ENCODE peak calls at places on chromosomes 16 and 17, in six cellular contexts. C is mesenchymal stem cell, J is H9, U is IMR-90, M is neuronal stem cell, A is H1. G is an unnamed sample.

GRCh38 chr17:3950584-3950983 is 13.7 kb downstream of the ATP2A3 start:
- DNase-seq in C (no peak), J (no peak), U (no peak), M (no peak), A (no peak), G (no peak)

GRCh38 chr16:17802566-17802965 is 331.8 kb upstream of the XYLT1 start:
- DNase-seq in C (no peak), J (no peak), U (peak), M (no peak), A (no peak), G (no peak)

GRCh38 chr16:12869681-12870427 is 31.5 kb upstream of the SHISA9 start:
- DNase-seq in C (no peak), J (no peak), U (no peak), M (no peak), A (no peak), G (no peak)

GRCh38 chr16:75580-76501 is 2.2 kb upstream of the MPG start:
- DNase-seq in C (peak), J (peak), U (peak), M (no peak), A (no peak), G (no peak)

GRCh38 chr16:88346680-88347505 is 35.9 kb upstream of the ZNF469 start:
- DNase-seq in C (no peak), J (no peak), U (no peak), M (no peak), A (no peak), G (no peak)

GRCh38 chr16:28168991-28169554 is 42.7 kb downstream of the XPO6 start:
- DNase-seq in C (no peak), J (no peak), U (no peak), M (no peak), A (no peak), G (no peak)

GRCh38 chr17:14427914-14428639 is 127.2 kb downstream of the HS3ST3B1 start:
- DNase-seq in C (no peak), J (no peak), U (no peak), M (no peak), A (no peak), G (no peak)

GRCh38 chr17:13704333-13704732 is 102.6 kb upstream of the HS3ST3A1 start:
- DNase-seq in C (peak), J (no peak), U (peak), M (no peak), A (no peak), G (no peak)

GRCh38 chr16:27677300-27677699 is 127.4 kb downstream of the KATNIP start:
- DNase-seq in C (peak), J (no peak), U (peak), M (no peak), A (no peak), G (no peak)

GRCh38 chr16:56277040-56277439 is 85.8 kb downstream of the GNAO1 start:
- DNase-seq in C (no peak), J (peak), U (no peak), M (no peak), A (peak), G (no peak)

GRCh38 chr16:22235839-22236745 is 30.0 kb downstream of the EEF2K start:
- DNase-seq in C (no peak), J (no peak), U (no peak), M (no peak), A (no peak), G (no peak)

GRCh38 chr16:79212114-79212791 is 388.3 kb downstream of the MAF start:
- DNase-seq in C (no peak), J (no peak), U (no peak), M (peak), A (no peak), G (no peak)

GRCh38 chr16:79213214-79213613 is 387.3 kb downstream of the MAF start:
- DNase-seq in C (no peak), J (no peak), U (no peak), M (no peak), A (no peak), G (no peak)

GRCh38 chr16:79215289-79215688 is 385.2 kb downstream of the MAF start:
- DNase-seq in C (no peak), J (no peak), U (no peak), M (no peak), A (no peak), G (no peak)

GRCh38 chr16:79218358-79218757 is 382.2 kb downstream of the MAF start:
- DNase-seq in C (no peak), J (no peak), U (no peak), M (no peak), A (no peak), G (peak)

GRCh38 chr16:79217375-79218011 is 383.0 kb downstream of the MAF start:
- DNase-seq in C (no peak), J (no peak), U (no peak), M (no peak), A (no peak), G (no peak)
- H4K91ac ChIP-seq in C (no peak), J (no peak), U (no peak), M (no peak), A (no peak), G (no peak)

DNA sequence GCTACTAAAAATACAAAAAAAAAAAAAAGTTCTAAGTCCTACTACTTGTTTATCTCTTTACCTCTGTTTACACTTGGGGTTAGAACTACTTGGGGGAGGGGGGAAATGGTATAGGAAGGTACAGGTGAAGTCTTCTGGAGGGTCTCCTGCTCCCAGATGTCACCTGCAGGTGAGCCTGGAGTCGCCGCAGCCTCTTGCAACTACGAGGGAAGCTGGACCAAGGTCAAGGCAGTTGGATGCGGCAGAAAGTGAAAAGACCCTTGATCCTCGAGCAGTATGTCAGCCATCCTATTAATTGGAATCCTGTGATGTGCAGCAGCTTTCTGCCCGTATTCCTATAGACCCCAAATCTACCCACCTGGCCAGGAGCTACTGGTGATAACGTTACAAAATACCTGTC is 33.0 kb downstream of the HAPSTR1 start:
- DNase-seq in C (no peak), J (no peak), U (no peak), M (no peak), A (peak), G (no peak)
- H3K4me2 ChIP-seq in C (no peak), J (no peak), U (no peak), M (no peak), A (peak), G (no peak)

GRCh38 chr17:63369233-63369632 is 76.9 kb downstream of the CYB561 start:
- DNase-seq in C (peak), J (no peak), U (peak), M (no peak), A (no peak), G (peak)
- H4K91ac ChIP-seq in C (no peak), J (no peak), U (no peak), M (no peak), A (no peak), G (no peak)

GRCh38 chr16:3858809-3859208 is 21.7 kb downstream of the CREBBP start:
- DNase-seq in C (no peak), J (no peak), U (no peak), M (no peak), A (no peak), G (no peak)
- H3K4me2 ChIP-seq in C (no peak), J (no peak), U (no peak), M (no peak), A (no peak), G (no peak)

GRCh38 chr16:2243031-2243528 is 6.8 kb downstream of the DNASE1L2 start:
- DNase-seq in C (no peak), J (peak), U (no peak), M (no peak), A (peak), G (no peak)

GRCh38 chr16:2244301-2244700 is 7.1 kb downstream of the ECI1 start:
- DNase-seq in C (no peak), J (peak), U (no peak), M (no peak), A (no peak), G (no peak)

GRCh38 chr16:2244926-2245795 is 6.2 kb downstream of the ECI1 start:
- DNase-seq in C (no peak), J (no peak), U (no peak), M (no peak), A (no peak), G (no peak)

GRCh38 chr16:2243781-2244180 is 7.5 kb downstream of the DNASE1L2 start:
- DNase-seq in C (no peak), J (no peak), U (no peak), M (no peak), A (no peak), G (no peak)

GRCh38 chr16:2246301-2246885 is 5.0 kb downstream of the ECI1 start:
- DNase-seq in C (no peak), J (no peak), U (no peak), M (no peak), A (no peak), G (no peak)
- H4K91ac ChIP-seq in C (no peak), J (no peak), U (no peak), M (peak), A (no peak), G (no peak)

GRCh38 chr17:68710976-68711375 is 109.8 kb upstream of the FAM20A start:
- DNase-seq in C (peak), J (no peak), U (no peak), M (no peak), A (no peak), G (no peak)

GRCh38 chr17:68707032-68707431 is 105.9 kb upstream of the FAM20A start:
- DNase-seq in C (peak), J (no peak), U (peak), M (no peak), A (no peak), G (no peak)

GRCh38 chr17:68709995-68710780 is 109.0 kb upstream of the FAM20A start:
- DNase-seq in C (peak), J (no peak), U (peak), M (no peak), A (no peak), G (peak)

GRCh38 chr17:68709461-68709860 is 108.3 kb upstream of the FAM20A start:
- DNase-seq in C (no peak), J (no peak), U (no peak), M (no peak), A (no peak), G (no peak)

GRCh38 chr17:68711858-68712257 is 110.7 kb upstream of the FAM20A start:
- DNase-seq in C (peak), J (no peak), U (peak), M (no peak), A (no peak), G (no peak)
- H3K4me2 ChIP-seq in C (no peak), J (no peak), U (no peak), M (no peak), A (no peak), G (no peak)

G was measured in trophoblast cell.